ENCODE peak calls at places on chromosomes 6 and 20, in five cellular contexts. I is caudate nucleus, Y is left cardiac atrium, P is heart right ventricle, K is AML-193. R is an unnamed sample.

GRCh38 chr6:27312146-27312949 is at the start of gene POM121L2:
- DNase-seq in Y (peak; percentile 44), I (no peak), K (peak; percentile 77), P (no peak), R (peak; percentile 49)

GRCh38 chr6:136720045-136720760 is 72.1 kb downstream of the MAP3K5 start:
- DNase-seq in I (no peak), Y (no peak), K (no peak), P (no peak), R (no peak)

GRCh38 chr6:90780141-90780540 is 193.3 kb upstream of the MAP3K7 start:
- DNase-seq in P (no peak), Y (no peak), K (no peak), I (no peak), R (no peak)

GRCh38 chr20:48938670-48939069 is 17.2 kb downstream of the ARFGEF2 start:
- DNase-seq in Y (no peak), I (no peak), P (no peak), K (no peak), R (no peak)

GRCh38 chr6:31076611-31077010 is 35.8 kb downstream of the C6orf15 start:
- DNase-seq in P (no peak), Y (no peak), I (no peak), K (no peak), R (no peak)

GRCh38 chr6:35678021-35678654 is 10.6 kb downstream of the FKBP5 start:
- DNase-seq in P (no peak), I (no peak), K (no peak), Y (no peak), R (no peak)

GRCh38 chr20:62492711-62493110 is 16.9 kb upstream of the GATA5 start:
- DNase-seq in P (no peak), I (no peak), K (no peak), Y (no peak), R (no peak)

GRCh38 chr20:37396520-37397075 is 50.7 kb downstream of the SRC start:
- DNase-seq in Y (no peak), I (no peak), K (no peak), P (no peak), R (peak; percentile 42)

GRCh38 chr6:10463491-10464481 is 48.9 kb upstream of the TFAP2A start:
- DNase-seq in P (no peak), Y (no peak), K (no peak), I (no peak), R (no peak)

GRCh38 chr20:36400901-36401300 is 94.8 kb downstream of the DLGAP4 start:
- DNase-seq in P (no peak), I (no peak), Y (no peak), K (no peak), R (no peak)

GRCh38 chr20:4602297-4602631 is 119.4 kb upstream of the PRND start:
- DNase-seq in I (no peak), P (no peak), K (no peak), Y (no peak), R (no peak)

GRCh38 chr20:11799131-11799800 is 118.4 kb upstream of the BTBD3 start:
- DNase-seq in Y (no peak), K (no peak), I (no peak), P (no peak), R (no peak)

GRCh38 chr20:21557246-21557982 is 43.5 kb upstream of the NKX2-2 start:
- DNase-seq in K (no peak), Y (no peak), I (no peak), P (no peak), R (no peak)

GRCh38 chr20:62156254-62156556 is 12.6 kb downstream of the SS18L1 start:
- DNase-seq in K (no peak), P (no peak), I (no peak), Y (no peak), R (no peak)

GRCh38 chr20:57525328-57526053 is 551 bp upstream of the CTCFL start:
- DNase-seq in K (no peak), I (no peak), P (no peak), Y (no peak), R (no peak)

GRCh38 chr20:40997116-40997515 is 31.5 kb upstream of the TOP1 start:
- DNase-seq in I (no peak), Y (no peak), K (no peak), P (no peak), R (no peak)

GRCh38 chr20:38284893-38285444 is 19.0 kb upstream of the BPI start:
- DNase-seq in P (no peak), Y (no peak), I (no peak), K (no peak), R (no peak)

GRCh38 chr20:61631770-61632169 is 379.7 kb downstream of the CDH4 start:
- DNase-seq in Y (peak; percentile 6), P (no peak), I (no peak), K (no peak), R (no peak)

GRCh38 chr6:35382015-35382414 is 39.7 kb downstream of the PPARD start:
- DNase-seq in P (no peak), Y (no peak), K (no peak), I (no peak), R (peak; percentile 30)

GRCh38 chr6:37339911-37340638 is 13.7 kb upstream of the RNF8 start:
- DNase-seq in K (no peak), I (no peak), Y (no peak), P (no peak), R (no peak)

GRCh38 chr6:89612121-89612520 is 26.4 kb downstream of the LYRM2 start:
- DNase-seq in Y (no peak), P (no peak), K (no peak), I (no peak), R (no peak)

GRCh38 chr6:116277124-116277523 is 2.6 kb downstream of the TSPYL1 start:
- DNase-seq in I (no peak), Y (no peak), K (no peak), P (no peak), R (no peak)

GRCh38 chr6:53627391-53628218 is 38.0 kb downstream of the KLHL31 start:
- DNase-seq in P (no peak), K (no peak), I (no peak), Y (no peak), R (no peak)

GRCh38 chr6:16154904-16155303 is 26.0 kb downstream of the MYLIP start:
- DNase-seq in P (peak; percentile 55), K (no peak), Y (peak; percentile 49), I (no peak), R (peak; percentile 67)

GRCh38 chr6:26089272-26089671 is 2.0 kb downstream of the HFE start:
- DNase-seq in Y (no peak), I (no peak), P (peak; percentile 20), K (no peak), R (no peak)

GRCh38 chr20:19928379-19929360 is 88.5 kb upstream of the NAA20 start:
- DNase-seq in I (no peak), Y (no peak), P (no peak), K (no peak), R (no peak)

GRCh38 chr20:58660855-58661254 is 9.8 kb downstream of the STX16 start:
- DNase-seq in P (no peak), Y (no peak), I (no peak), K (no peak), R (no peak)

GRCh38 chr6:157230971-157231370 is 92.3 kb downstream of the TMEM242 start:
- DNase-seq in I (no peak), P (no peak), Y (no peak), K (no peak), R (peak; percentile 47)

GRCh38 chr20:49909499-49910339 is 5.6 kb downstream of the SPATA2 start:
- DNase-seq in K (no peak), P (peak; percentile 40), I (no peak), Y (no peak), R (no peak)

GRCh38 chr20:51434556-51435256 is 107.8 kb downstream of the NFATC2 start:
- DNase-seq in I (no peak), Y (no peak), P (no peak), K (no peak), R (no peak)

GRCh38 chr6:157760137-157760536 is 62.9 kb upstream of the SNX9 start:
- DNase-seq in Y (no peak), P (no peak), I (no peak), K (no peak), R (no peak)

GRCh38 chr6:10411131-10411914 is 3.6 kb downstream of the TFAP2A start:
- DNase-seq in K (no peak), P (no peak), Y (peak; percentile 16), I (no peak), R (peak; percentile 41)

GRCh38 chr20:51583499-51583898 is 41.0 kb upstream of the NFATC2 start:
- DNase-seq in K (no peak), Y (no peak), P (no peak), I (no peak), R (no peak)

R was measured in right cardiac atrium.